ENCODE peak calls at places on chromosomes 12 and 14, in five cellular contexts. T is T-helper 1 cell, H is left cardiac atrium, L is NCI-H748 treated with DMSO at 0.1 percent for 48 hours, R is LHCN-M2. Y is an unnamed sample.

GRCh38 chr14:68211421-68211820 is 391.8 kb downstream of the RAD51B start:
- DNase-seq in T (no peak), L (no peak), R (no peak), H (no peak), Y (no peak)

GRCh38 chr12:26028953-26029740 is 70.7 kb downstream of the RASSF8 start:
- DNase-seq in H (no peak), R (peak; percentile 43), L (peak; percentile 24), T (peak; percentile 8), Y (no peak)

GRCh38 chr12:94762943-94763342 is 112.6 kb upstream of the TMCC3 start:
- DNase-seq in L (no peak), T (no peak), R (no peak), H (no peak), Y (no peak)

GRCh38 chr14:75392686-75393641 is 34.9 kb upstream of the JDP2 start:
- DNase-seq in R (no peak), H (no peak), T (no peak), L (no peak), Y (no peak)

GRCh38 chr12:51847830-51848727 is at the start of gene FIGNL2:
- DNase-seq in R (no peak), L (no peak), H (no peak), T (no peak), Y (no peak)

GRCh38 chr12:112900298-112901145 is 6.2 kb upstream of the OAS1 start:
- DNase-seq in H (no peak), T (peak; percentile 29), L (peak; percentile 71), R (peak; percentile 58), Y (no peak)

GRCh38 chr12:28908646-28909045 is 240.4 kb upstream of the FAR2 start:
- DNase-seq in L (no peak), R (no peak), T (no peak), H (no peak), Y (no peak)

GRCh38 chr12:39675263-39675662 is 55.7 kb upstream of the ABCD2 start:
- DNase-seq in H (no peak), R (no peak), L (no peak), T (no peak), Y (no peak)

GRCh38 chr12:12786716-12787601 is 1.5 kb downstream of the APOLD1 start:
- DNase-seq in H (peak; percentile 84), L (peak; percentile 30), T (peak; percentile 57), R (peak; percentile 78), Y (no peak)

GRCh38 chr12:76346798-76347420 is 1.3 kb downstream of the BBS10 start:
- DNase-seq in R (peak; percentile 83), H (no peak), T (no peak), L (peak; percentile 20), Y (no peak)

GRCh38 chr12:75862692-75863471 is 168.7 kb downstream of the PHLDA1 start:
- DNase-seq in L (peak; percentile 17), H (no peak), R (peak; percentile 79), T (no peak), Y (peak; percentile 9)

GRCh38 chr14:32896979-32897723 is 41.5 kb upstream of the NPAS3 start:
- DNase-seq in H (no peak), R (peak; percentile 44), L (no peak), T (no peak), Y (no peak)

GRCh38 chr14:68784995-68785816 is 7.7 kb downstream of the ZFP36L1 start:
- DNase-seq in L (no peak), T (no peak), H (no peak), R (peak; percentile 90), Y (no peak)

Y was measured in AG04449.